ENCODE peak calls at places on chromosomes 13 and 19, in seven cellular contexts. D is testis, G is GM13976, U is AG09319, R is neural crest cell, N is cardiac fibroblast, X is body of pancreas. E is an unnamed sample.

GRCh38 chr19:46447824-46448223 is 19.1 kb upstream of the PNMA8C start:
- DNase-seq in D (no peak), G (no peak), U (no peak), R (no peak), N (no peak), X (no peak), E (no peak)

GRCh38 chr19:1780272-1780957 is 27.1 kb downstream of the ONECUT3 start:
- DNase-seq in D (no peak), G (no peak), U (no peak), R (no peak), N (peak; percentile 30), X (no peak), E (no peak)

GRCh38 chr19:46631481-46631880 is 4.5 kb downstream of the GNG8 start:
- DNase-seq in D (no peak), G (no peak), U (no peak), R (no peak), N (peak; percentile 55), X (no peak), E (no peak)

GRCh38 chr13:79451500-79451962 is 29.4 kb upstream of the NDFIP2 start:
- DNase-seq in D (no peak), G (peak; percentile 66), U (peak; percentile 61), R (no peak), N (peak; percentile 82), X (peak; percentile 18), E (peak; percentile 74)

GRCh38 chr13:77545626-77546412 is 10.3 kb downstream of the SCEL start:
- DNase-seq in D (no peak), G (no peak), U (no peak), R (no peak), N (no peak), X (no peak), E (no peak)

GRCh38 chr13:66468656-66469055 is 761.5 kb downstream of the PCDH9 start:
- DNase-seq in D (no peak), G (no peak), U (no peak), R (no peak), N (no peak), X (no peak), E (no peak)

GRCh38 chr19:28887920-28888618 is 324.9 kb downstream of the UQCRFS1 start:
- DNase-seq in D (peak; percentile 24), G (no peak), U (no peak), R (no peak), N (no peak), X (no peak), E (no peak)

GRCh38 chr13:50537029-50537428 is 306.5 kb downstream of the DLEU7 start:
- DNase-seq in D (no peak), G (no peak), U (no peak), R (no peak), N (no peak), X (no peak), E (no peak)

GRCh38 chr19:29660835-29661234 is 4.4 kb upstream of the PLEKHF1 start:
- DNase-seq in D (no peak), G (no peak), U (no peak), R (no peak), N (peak; percentile 46), X (no peak), E (no peak)

GRCh38 chr19:6663236-6664187 is 6.4 kb downstream of the TNFSF14 start:
- DNase-seq in D (no peak), G (no peak), U (no peak), R (no peak), N (no peak), X (no peak), E (no peak)

GRCh38 chr13:24502567-24503375 is 9.8 kb downstream of the PARP4 start:
- DNase-seq in D (no peak), G (no peak), U (no peak), R (no peak), N (peak; percentile 45), X (no peak), E (no peak)

GRCh38 chr19:7349961-7350711 is 1.4 kb downstream of the ARHGEF18 start:
- DNase-seq in D (no peak), G (no peak), U (no peak), R (no peak), N (no peak), X (no peak), E (no peak)

GRCh38 chr19:7718668-7719067 is 13.2 kb downstream of the CLEC4G start:
- DNase-seq in D (no peak), G (no peak), U (no peak), R (no peak), N (no peak), X (peak; percentile 8), E (no peak)

GRCh38 chr13:22800726-22801401 is 379.9 kb upstream of the SGCG start:
- DNase-seq in D (peak; percentile 38), G (no peak), U (no peak), R (no peak), N (peak; percentile 6), X (peak; percentile 8), E (no peak)

DNA sequence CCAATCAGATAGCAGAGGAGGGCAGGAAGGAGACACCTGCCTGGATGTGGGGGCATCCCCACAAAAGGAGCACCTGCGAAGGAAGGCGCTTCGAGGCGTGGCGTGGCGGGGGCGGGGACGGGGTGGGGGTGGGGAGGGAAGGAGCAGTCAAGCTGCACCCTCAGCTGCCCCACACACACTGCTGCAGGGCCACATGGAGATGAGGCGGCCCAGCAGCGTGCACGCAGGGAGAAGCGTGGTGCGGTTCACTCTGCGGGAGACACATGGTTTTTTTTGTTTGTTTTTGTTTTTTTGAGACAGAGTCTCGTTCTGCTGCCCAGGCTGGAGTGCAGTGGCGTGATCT is 21.4 kb downstream of the ANKRD27 start:
- DNase-seq in D (no peak), G (no peak), U (no peak), R (no peak), N (no peak), X (no peak), E (no peak)
- TF ChIP-seq CTCF in D (no peak), G (no peak), U (no peak), R (no peak), N (no peak), X (no peak), E (no peak)

GRCh38 chr19:36060430-36060829 is 5.7 kb downstream of the WDR62 start:
- DNase-seq in D (peak; percentile 74), G (peak; percentile 69), U (no peak), R (peak; percentile 9), N (peak; percentile 78), X (peak; percentile 28), E (peak; percentile 63)
- TF ChIP-seq CTCF in D (peak; percentile 32), G (peak; percentile 67), U (peak; percentile 75), R (peak; percentile 58), N (peak; percentile 75), X (no peak), E (peak; percentile 72)

DNA sequence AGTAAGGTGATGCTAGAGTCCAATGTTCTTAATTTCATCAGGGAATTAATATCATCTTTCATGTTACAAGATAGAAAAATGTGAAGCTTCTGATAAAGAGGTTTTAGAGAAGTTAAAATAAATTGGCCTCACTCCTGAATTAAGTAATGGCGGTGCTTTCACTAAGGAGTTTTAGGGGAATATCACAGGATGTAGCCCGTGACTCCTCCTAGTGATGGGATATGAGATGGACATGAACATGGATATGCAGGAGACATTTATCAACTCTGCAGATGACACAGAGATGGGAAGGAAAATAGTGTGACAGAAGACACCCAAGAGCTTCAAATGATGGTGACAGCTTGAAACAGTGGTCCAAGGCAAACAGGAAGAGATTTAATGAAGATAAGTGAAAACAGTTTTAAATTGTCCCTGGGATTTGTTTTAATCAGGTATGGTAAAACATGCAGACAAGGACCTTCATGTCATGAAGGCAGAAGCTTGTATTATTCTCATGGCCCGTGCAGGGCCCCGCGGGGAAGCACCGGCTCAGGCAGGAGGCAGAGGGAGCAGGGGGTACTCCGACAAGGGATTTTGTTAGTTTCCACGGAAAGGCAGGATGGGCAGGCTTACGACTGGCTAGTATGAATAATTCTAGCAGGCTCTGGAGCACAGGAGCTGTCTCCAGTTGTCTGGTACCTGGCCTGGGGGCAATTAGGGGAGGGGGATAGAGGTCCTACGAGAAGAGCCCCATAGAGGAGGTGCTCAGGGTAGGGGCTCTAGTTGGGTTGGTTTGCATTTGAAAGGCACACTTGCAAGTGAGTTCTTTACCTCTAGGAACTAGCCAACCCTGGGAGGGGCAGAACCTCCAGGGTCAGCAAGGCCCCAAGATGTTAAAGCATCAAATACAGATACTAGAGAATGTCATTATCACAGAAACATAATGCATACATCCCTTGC is 38.7 kb upstream of the FARP1 start:
- DNase-seq in D (no peak), G (no peak), U (no peak), R (no peak), N (no peak), X (no peak), E (no peak)
- TF ChIP-seq CTCF in D (no peak), G (no peak), U (peak; percentile 8), R (peak; percentile 41), N (peak; percentile 46), X (no peak), E (no peak)

GRCh38 chr13:39210961-39211534 is 172.8 kb downstream of the NHLRC3 start:
- DNase-seq in D (no peak), G (no peak), U (no peak), R (no peak), N (no peak), X (no peak), E (no peak)
- TF ChIP-seq CTCF in D (no peak), G (no peak), U (no peak), R (no peak), N (peak; percentile 22), X (no peak), E (no peak)

GRCh38 chr13:27583645-27584044 is 36.7 kb downstream of the LNX2 start:
- DNase-seq in D (no peak), G (no peak), U (no peak), R (no peak), N (peak; percentile 47), X (no peak), E (no peak)

GRCh38 chr13:27574661-27575060 is 45.7 kb downstream of the LNX2 start:
- DNase-seq in D (no peak), G (no peak), U (no peak), R (no peak), N (no peak), X (no peak), E (no peak)

GRCh38 chr13:27573265-27573664 is 47.1 kb downstream of the LNX2 start:
- DNase-seq in D (no peak), G (no peak), U (no peak), R (no peak), N (peak; percentile 35), X (no peak), E (no peak)

GRCh38 chr13:27578121-27579030 is 42.0 kb downstream of the LNX2 start:
- DNase-seq in D (no peak), G (no peak), U (no peak), R (no peak), N (peak; percentile 15), X (no peak), E (no peak)
- TF ChIP-seq CTCF in D (no peak), G (no peak), U (no peak), R (no peak), N (no peak), X (no peak), E (no peak)

DNA sequence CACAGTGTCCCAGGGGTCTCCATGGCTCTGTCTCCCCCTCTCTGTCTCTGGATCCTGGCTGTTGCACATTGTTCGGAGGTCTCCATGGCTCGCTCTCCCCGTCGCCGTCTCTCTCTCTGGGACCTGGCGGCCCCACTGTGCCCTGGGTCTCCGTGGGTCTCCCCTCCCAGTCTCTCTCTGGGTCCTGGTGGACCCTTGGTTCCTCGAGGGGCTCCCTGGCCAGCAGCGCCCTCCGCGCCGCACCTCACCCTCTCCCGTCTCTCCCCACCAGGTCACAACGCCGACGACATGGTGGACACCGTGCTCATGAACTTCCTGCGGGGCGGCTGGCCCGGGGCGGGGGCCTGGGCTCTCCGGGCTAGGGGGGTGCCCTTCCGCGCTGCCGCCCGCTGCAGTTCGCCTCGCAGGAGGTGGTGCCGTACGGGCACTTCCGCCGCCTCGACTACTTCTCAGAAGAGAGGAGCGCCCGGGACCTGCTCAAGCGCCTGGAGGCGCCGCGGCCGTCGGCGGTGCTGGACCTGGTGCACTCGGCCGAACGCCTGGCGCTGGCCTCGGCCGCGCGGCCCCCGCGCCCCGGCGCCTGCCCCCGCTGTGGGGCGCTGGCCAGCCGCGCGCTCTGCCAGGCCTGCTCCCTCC is 29.1 kb downstream of the SIGLEC5 start:
- DNase-seq in D (no peak), G (peak; percentile 53), U (no peak), R (no peak), N (no peak), X (no peak), E (peak; percentile 41)
- TF ChIP-seq CTCF in D (no peak), G (peak; percentile 15), U (no peak), R (no peak), N (no peak), X (no peak), E (peak; percentile 29)

E was measured in GM10248.